ENCODE peak calls at places on chromosomes 13 and 19, in four cellular contexts. M is BE2C, P is GM23338, N is choroid plexus epithelial cell. L is an unnamed sample.

GRCh38 chr19:49475995-49476880 is 2.2 kb downstream of the FLT3LG start:
- DNase-seq in M (peak; percentile 77), P (peak; percentile 98), N (peak; percentile 60), L (no peak)

GRCh38 chr19:29302002-29302928 is 89.3 kb upstream of the UQCRFS1 start:
- DNase-seq in M (no peak), P (no peak), N (no peak), L (no peak)

GRCh38 chr13:37598572-37598971 is at the start of gene POSTN:
- DNase-seq in M (no peak), P (no peak), N (peak; percentile 81), L (no peak)

GRCh38 chr13:113584870-113585671 is 518 bp downstream of the TFDP1 start:
- DNase-seq in M (peak; percentile 44), P (peak; percentile 27), N (no peak), L (no peak)

GRCh38 chr19:18265611-18265981 is 8.7 kb downstream of the IQCN start:
- DNase-seq in M (no peak), P (no peak), N (no peak), L (no peak)

GRCh38 chr13:43289458-43290255 is 266.3 kb downstream of the DNAJC15 start:
- DNase-seq in M (no peak), P (no peak), N (peak; percentile 16), L (no peak)

GRCh38 chr13:50610238-50610637 is 233.3 kb downstream of the DLEU7 start:
- DNase-seq in M (no peak), P (no peak), N (no peak), L (no peak)

GRCh38 chr13:114275309-114275708 is 6.1 kb upstream of the UPF3A start:
- DNase-seq in M (no peak), P (no peak), N (no peak), L (no peak)

GRCh38 chr13:27450921-27451461 is 627 bp upstream of the MTIF3 start:
- DNase-seq in M (peak; percentile 20), P (peak; percentile 64), N (peak; percentile 52), L (no peak)

GRCh38 chr19:54364775-54365257 is at the start of gene LAIR1:
- DNase-seq in M (no peak), P (no peak), N (no peak), L (no peak)

GRCh38 chr19:2149980-2150793 is 1.2 kb downstream of the AP3D1 start:
- DNase-seq in M (no peak), P (peak; percentile 47), N (no peak), L (no peak)

GRCh38 chr19:53877361-53877766 is 4.6 kb upstream of the PRKCG start:
- DNase-seq in M (no peak), P (peak; percentile 34), N (no peak), L (no peak)

GRCh38 chr19:42528354-42529247 is at the start of gene CEACAM1:
- DNase-seq in M (no peak), P (no peak), N (peak; percentile 23), L (peak; percentile 29)

GRCh38 chr13:34338102-34338501 is 520.2 kb downstream of the RFC3 start:
- DNase-seq in M (no peak), P (no peak), N (no peak), L (no peak)

GRCh38 chr19:29547361-29547960 is 21.7 kb downstream of the VSTM2B start:
- DNase-seq in M (no peak), P (no peak), N (no peak), L (no peak)

GRCh38 chr19:49808762-49809154 is 4.3 kb downstream of the FUZ start:
- DNase-seq in M (peak; percentile 99), P (peak; percentile 99), N (peak; percentile 90), L (peak; percentile 26)

GRCh38 chr13:40165533-40165932 is 500.9 kb downstream of the FOXO1 start:
- DNase-seq in M (no peak), P (no peak), N (no peak), L (no peak)

GRCh38 chr13:113291997-113292862 is 4.8 kb upstream of the LAMP1 start:
- DNase-seq in M (no peak), P (peak; percentile 49), N (peak; percentile 34), L (no peak)

GRCh38 chr13:111034811-111035210 is 80.3 kb upstream of the ARHGEF7 start:
- DNase-seq in M (no peak), P (no peak), N (peak; percentile 72), L (no peak)

GRCh38 chr19:43425567-43426392 is 11.1 kb downstream of the TEX101 start:
- DNase-seq in M (no peak), P (peak; percentile 65), N (peak; percentile 46), L (no peak)

GRCh38 chr13:82688400-82688999 is 1193.8 kb downstream of the SLITRK1 start:
- DNase-seq in M (no peak), P (no peak), N (peak; percentile 42), L (no peak)

GRCh38 chr13:52899206-52899605 is 50.8 kb upstream of the PCDH8 start:
- DNase-seq in M (no peak), P (no peak), N (no peak), L (no peak)

GRCh38 chr13:75479102-75479501 is 2.9 kb downstream of the TBC1D4 start:
- DNase-seq in M (no peak), P (no peak), N (no peak), L (no peak)
- TF ChIP-seq CTCF in M (no peak), P (no peak), N (no peak), L (no peak)

GRCh38 chr13:71309905-71310304 is 557.1 kb downstream of the DACH1 start:
- DNase-seq in M (no peak), P (no peak), N (no peak), L (no peak)
- H3K4me3 ChIP-seq in M (no peak overlapping the region), P (no peak overlapping the region), N (no peak overlapping the region), L (no peak overlapping the region)

GRCh38 chr13:47588676-47589075 is 412.4 kb downstream of the SUCLA2 start:
- DNase-seq in M (no peak), P (peak; percentile 19), N (no peak), L (no peak)
- TF ChIP-seq CTCF in M (no peak), P (peak; percentile 58), N (peak; percentile 27), L (peak; percentile 29)

GRCh38 chr13:73177911-73178565 is 119.2 kb downstream of the KLF5 start:
- DNase-seq in M (no peak), P (no peak), N (no peak), L (no peak)

GRCh38 chr13:73177017-73177416 is 118.2 kb downstream of the KLF5 start:
- DNase-seq in M (no peak), P (no peak), N (no peak), L (no peak)

GRCh38 chr13:73174521-73175010 is 115.8 kb downstream of the KLF5 start:
- DNase-seq in M (no peak), P (no peak), N (no peak), L (no peak)

DNA sequence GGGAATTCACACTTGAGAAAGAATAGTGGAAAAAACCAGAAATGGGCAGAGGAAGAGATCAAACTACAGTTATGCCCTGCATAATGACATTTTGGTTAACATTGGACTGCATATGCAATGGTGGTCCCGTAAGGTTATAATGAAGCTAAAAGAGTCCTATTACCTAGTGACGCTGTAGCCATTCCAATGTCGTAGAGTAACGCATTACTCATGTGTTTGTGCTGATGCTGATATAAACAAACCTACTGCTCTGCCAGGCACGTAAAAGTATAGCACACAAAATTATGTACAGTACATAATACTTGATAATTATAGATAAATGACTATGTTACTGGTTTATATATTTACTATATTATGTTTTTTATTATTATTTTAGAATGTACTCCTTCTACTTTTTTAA is 121.1 kb downstream of the KLF5 start:
- DNase-seq in M (no peak), P (no peak), N (peak; percentile 48), L (no peak)
- H3K4me3 ChIP-seq in M (peak overlapping the region; percentile 21), P (no peak overlapping the region), N (no peak overlapping the region), L (no peak overlapping the region)

GRCh38 chr13:84651288-84651687 is 769.0 kb upstream of the SLITRK1 start:
- DNase-seq in M (no peak), P (no peak), N (peak; percentile 95), L (no peak)

GRCh38 chr13:84648069-84648640 is 765.9 kb upstream of the SLITRK1 start:
- DNase-seq in M (no peak), P (no peak), N (no peak), L (no peak)

GRCh38 chr13:84649853-84650252 is 767.6 kb upstream of the SLITRK1 start:
- DNase-seq in M (no peak), P (no peak), N (no peak), L (no peak)

GRCh38 chr13:84641491-84641890 is 759.2 kb upstream of the SLITRK1 start:
- DNase-seq in M (no peak), P (no peak), N (peak; percentile 38), L (no peak)

GRCh38 chr13:84645196-84646071 is 763.2 kb upstream of the SLITRK1 start:
- DNase-seq in M (no peak), P (no peak), N (peak; percentile 16), L (no peak)
- TF ChIP-seq CTCF in M (peak; percentile 31), P (no peak), N (no peak), L (no peak)

GRCh38 chr19:52172347-52172746 is 926 bp upstream of the ZNF836 start:
- DNase-seq in M (no peak), P (no peak), N (no peak), L (no peak)
- H3K4me3 ChIP-seq in M (no peak overlapping the region), P (peak overlapping the region; percentile 98), N (no peak overlapping the region), L (no peak overlapping the region)

L was measured in GM12864.